ENCODE peak calls at places on chromosomes 13 and 19, in six cellular contexts. F is neuronal stem cell, U is left lung, X is glutamatergic neuron, I is choroid plexus epithelial cell, T is COR-L47. L is an unnamed sample.

GRCh38 chr13:109211616-109212015 is 574.8 kb downstream of the IRS2 start:
- DNase-seq in I (peak), T (no peak), F (no peak), U (no peak), X (peak), L (no peak)

GRCh38 chr13:50244913-50245574 is 229.8 kb downstream of the KCNRG start:
- DNase-seq in T (no peak), F (no peak), I (peak), U (no peak), X (no peak), L (no peak)

GRCh38 chr13:111344471-111345191 is 24.2 kb downstream of the TEX29 start:
- DNase-seq in T (peak), F (peak), U (peak), I (peak), X (peak), L (no peak)

GRCh38 chr13:44364601-44365000 is 9.0 kb upstream of the SERP2 start:
- DNase-seq in X (no peak), U (no peak), F (peak), T (no peak), I (no peak), L (no peak)

GRCh38 chr19:3932931-3933810 is at the start of gene NMRK2:
- DNase-seq in T (peak), U (no peak), X (peak), I (no peak), F (peak), L (no peak)

GRCh38 chr19:44608391-44608821 is 5.0 kb upstream of the IGSF23 start:
- DNase-seq in F (no peak), T (peak), I (peak), X (no peak), U (no peak), L (no peak)

GRCh38 chr19:3771906-3772450 is at the start of gene RAX2:
- DNase-seq in X (no peak), I (no peak), F (no peak), T (no peak), U (peak), L (no peak)

GRCh38 chr13:21039097-21039800 is 22.1 kb downstream of the LATS2 start:
- DNase-seq in U (no peak), X (no peak), I (no peak), F (no peak), T (no peak), L (no peak)

GRCh38 chr19:44848805-44849457 is 2.8 kb downstream of the NECTIN2 start:
- DNase-seq in U (no peak), F (peak), X (peak), T (no peak), I (no peak), L (no peak)

GRCh38 chr13:48797127-48797526 is 143.4 kb downstream of the CYSLTR2 start:
- DNase-seq in F (no peak), T (no peak), U (no peak), I (no peak), X (no peak), L (no peak)

GRCh38 chr13:110529522-110530311 is 31.8 kb downstream of the RAB20 start:
- DNase-seq in X (no peak), U (no peak), I (no peak), T (no peak), F (no peak), L (no peak)

GRCh38 chr13:111399334-111399733 is 78.9 kb downstream of the TEX29 start:
- DNase-seq in X (no peak), I (no peak), F (no peak), U (peak), T (no peak), L (no peak)

L was measured in activated CD4-positive, alpha-beta T cell treated with anti-CD3 and anti-CD28 coated beads for 1 hour.